ENCODE peak calls at places on chromosomes 5 and 9, in seven cellular contexts. H is sigmoid colon, P is H1, A is suprapubic skin, E is HepG2, S is SK-N-SH, Y is transverse colon. J is an unnamed sample. For H3K4me1, the result is how much of the 10 kb centered on the place peaks cover.

GRCh38 chr5:153613143-153613542 is 122.7 kb downstream of the GRIA1 start:
- DNase-seq in H (no peak), P (no peak), A (no peak), E (no peak), S (peak), Y (no peak), J (no peak)

GRCh38 chr9:94975480-94976452 is 249.3 kb downstream of the AOPEP start:
- DNase-seq in H (no peak), P (no peak), A (no peak), E (peak), S (no peak), Y (no peak), J (no peak)

GRCh38 chr9:34385561-34386230 is 9.0 kb upstream of the MYORG start:
- DNase-seq in H (no peak), P (no peak), A (no peak), E (no peak), S (no peak), Y (no peak), J (no peak)

GRCh38 chr9:126158591-126159519 is 167.8 kb upstream of the MVB12B start:
- DNase-seq in H (no peak), P (no peak), A (no peak), E (no peak), S (no peak), Y (no peak), J (no peak)

GRCh38 chr9:14652729-14653377 is 40.4 kb downstream of the ZDHHC21 start:
- DNase-seq in H (no peak), P (no peak), A (no peak), E (peak), S (peak), Y (no peak), J (no peak)

GRCh38 chr9:95189230-95190098 is 128.0 kb downstream of the FANCC start:
- DNase-seq in H (peak), P (no peak), A (no peak), E (peak), S (peak), Y (no peak), J (no peak)

GRCh38 chr9:136204086-136204805 is 682 bp downstream of the LHX3 start:
- DNase-seq in H (no peak), P (no peak), A (no peak), E (no peak), S (no peak), Y (no peak), J (no peak)

GRCh38 chr5:125286266-125286665 is 539.8 kb upstream of the ZNF608 start:
- DNase-seq in H (no peak), P (no peak), A (no peak), E (no peak), S (no peak), Y (no peak), J (no peak)

GRCh38 chr5:138438724-138439536 is at the start of gene REEP2:
- DNase-seq in H (no peak), P (peak), A (no peak), E (no peak), S (peak), Y (peak), J (no peak)

GRCh38 chr5:166948679-166949078 is 1342.8 kb upstream of the WWC1 start:
- DNase-seq in H (no peak), P (no peak), A (no peak), E (no peak), S (no peak), Y (no peak), J (no peak)

GRCh38 chr9:127121628-127122175 is 733 bp downstream of the ANGPTL2 start:
- DNase-seq in H (peak), P (peak), A (peak), E (no peak), S (peak), Y (no peak), J (no peak)

GRCh38 chr5:9440517-9440916 is 105.4 kb downstream of the SEMA5A start:
- DNase-seq in H (no peak), P (no peak), A (no peak), E (no peak), S (no peak), Y (no peak), J (no peak)

GRCh38 chr5:88957000-88957399 is 74.0 kb upstream of the MEF2C start:
- DNase-seq in H (no peak), P (no peak), A (no peak), E (no peak), S (no peak), Y (no peak), J (no peak)
- TF ChIP-seq EP300 in H (no peak), P (no peak), A (no peak), E (no peak), S (no peak), Y (no peak), J (no peak)

GRCh38 chr9:110994771-110995241 is 43.5 kb downstream of the LPAR1 start:
- DNase-seq in H (no peak), P (no peak), A (no peak), E (no peak), S (no peak), Y (no peak), J (no peak)

GRCh38 chr9:110999379-110999778 is 38.9 kb downstream of the LPAR1 start:
- DNase-seq in H (no peak), P (no peak), A (no peak), E (no peak), S (no peak), Y (no peak), J (no peak)

GRCh38 chr9:110997847-110998246 is 40.4 kb downstream of the LPAR1 start:
- DNase-seq in H (no peak), P (no peak), A (no peak), E (no peak), S (no peak), Y (no peak), J (no peak)

GRCh38 chr9:110995511-110996340 is 42.5 kb downstream of the LPAR1 start:
- DNase-seq in H (no peak), P (no peak), A (no peak), E (no peak), S (no peak), Y (no peak), J (no peak)

DNA sequence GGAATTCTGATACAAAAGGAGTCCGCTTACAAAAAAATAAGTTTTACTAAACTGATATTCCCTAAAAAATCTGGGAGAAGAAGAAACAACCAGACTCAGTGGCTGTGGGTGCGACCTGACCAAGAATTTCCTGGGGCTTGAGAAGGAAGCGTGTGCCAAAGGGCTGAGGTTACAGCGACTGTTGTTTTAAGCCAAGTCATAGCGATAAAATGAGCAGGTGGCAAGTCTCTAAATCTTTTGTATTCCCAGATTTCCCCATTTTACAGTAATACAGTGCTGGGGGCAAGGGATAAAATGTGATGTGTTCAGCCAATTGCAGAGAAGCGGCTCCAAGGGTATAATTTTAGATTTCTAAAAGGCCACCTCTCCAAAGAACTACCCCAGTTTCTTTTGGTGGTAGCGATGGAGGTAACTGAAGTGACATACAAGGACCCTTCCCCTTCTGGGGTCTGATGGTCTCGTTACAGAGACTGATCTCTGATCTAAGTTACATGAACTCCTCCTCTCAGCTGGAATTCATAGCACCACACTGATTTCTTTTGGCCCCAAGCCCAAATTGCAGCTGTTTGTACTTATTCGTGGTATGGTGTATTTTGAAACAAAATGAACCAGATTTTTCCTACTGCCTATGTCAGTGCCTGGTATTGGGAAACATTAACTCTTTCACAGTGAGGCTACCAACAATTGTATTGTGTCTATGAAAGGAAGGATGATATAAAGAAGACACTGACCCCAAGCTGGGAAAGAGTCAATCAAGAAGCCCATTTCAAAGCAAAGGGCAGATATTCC is 41.6 kb downstream of the LPAR1 start:
- DNase-seq in H (peak), P (no peak), A (peak), E (no peak), S (no peak), Y (peak), J (peak)
- H3K4me3 ChIP-seq in H (no peak), P (no peak), A (no peak), E (no peak), S (no peak), Y (no peak), J (no peak)

DNA sequence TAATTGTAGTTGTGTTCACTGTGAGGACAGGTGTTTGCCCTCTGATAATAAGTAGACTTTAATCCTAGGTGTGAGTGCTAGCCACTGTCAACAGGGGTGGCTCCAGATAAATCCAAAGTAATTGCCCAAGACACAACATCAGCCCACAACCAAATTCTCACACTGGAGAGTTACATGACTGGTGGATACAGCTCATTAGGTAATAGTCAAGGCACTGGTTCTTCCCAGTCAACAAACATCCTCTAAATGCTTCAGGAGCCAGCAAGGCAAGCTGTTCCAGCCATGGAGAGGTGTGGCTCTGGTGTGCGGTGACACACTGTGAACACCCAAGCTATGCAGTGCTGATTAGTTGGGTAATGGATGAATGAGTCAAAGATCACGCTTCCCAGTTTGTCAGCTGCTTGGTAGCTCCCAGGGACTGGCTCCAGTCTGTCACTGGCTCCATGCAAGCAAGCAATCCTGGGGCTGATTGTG is 62.9 kb downstream of the UGCG start:
- DNase-seq in H (no peak), P (no peak), A (peak), E (peak), S (no peak), Y (peak), J (no peak)
- H3K4me1 ChIP-seq in H (under half), P (under half), A (under half), E (under half), S (under half), Y (under half), J (under half)

GRCh38 chr5:77086611-77087483 is at the start of gene ZBED3:
- DNase-seq in H (peak), P (peak), A (peak), E (peak), S (peak), Y (peak), J (no peak)
- TF ChIP-seq EP300 in H (no peak), P (no peak), A (no peak), E (no peak), S (no peak), Y (no peak), J (peak)

DNA sequence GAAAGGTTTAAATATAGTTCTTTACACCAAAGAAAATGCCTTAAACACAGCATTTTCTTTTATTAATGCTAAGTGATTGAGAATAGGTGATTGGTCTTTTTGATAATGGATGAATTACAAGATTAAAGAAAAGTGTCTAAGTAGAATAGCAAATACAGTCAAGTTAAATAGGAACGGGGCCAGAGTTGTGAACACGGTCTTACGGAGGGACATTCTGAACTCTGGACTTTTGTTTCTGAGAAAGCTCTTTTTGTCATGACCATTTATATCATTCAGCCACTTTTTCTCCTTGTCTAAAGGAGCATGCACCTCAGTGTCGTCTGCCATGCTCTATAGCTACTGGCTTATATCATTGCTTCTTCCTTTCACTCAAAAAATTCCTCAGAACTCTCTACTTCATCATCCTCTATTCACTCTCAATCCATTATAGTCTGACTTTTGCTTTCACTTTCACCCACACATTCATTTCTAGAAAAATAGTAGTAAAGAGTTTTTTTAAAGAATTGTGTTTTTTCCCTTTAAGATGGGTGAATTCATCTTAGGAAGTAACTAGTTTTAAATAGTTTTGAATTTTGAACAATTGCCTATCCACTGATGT is 263.0 kb upstream of the FBXL7 start:
- DNase-seq in H (no peak), P (no peak), A (no peak), E (no peak), S (no peak), Y (no peak), J (no peak)
- H3K4me3 ChIP-seq in H (no peak), P (no peak), A (no peak), E (no peak), S (peak), Y (no peak), J (peak)

GRCh38 chr9:89449261-89449671 is 48.6 kb downstream of the SEMA4D start:
- DNase-seq in H (no peak), P (no peak), A (no peak), E (no peak), S (no peak), Y (no peak), J (no peak)

GRCh38 chr9:89446440-89447310 is 51.2 kb downstream of the SEMA4D start:
- DNase-seq in H (no peak), P (no peak), A (no peak), E (no peak), S (no peak), Y (no peak), J (no peak)

GRCh38 chr9:89448821-89449220 is 49.1 kb downstream of the SEMA4D start:
- DNase-seq in H (no peak), P (no peak), A (no peak), E (no peak), S (peak), Y (no peak), J (no peak)

GRCh38 chr9:89447416-89447815 is 50.5 kb downstream of the SEMA4D start:
- DNase-seq in H (no peak), P (no peak), A (no peak), E (no peak), S (no peak), Y (no peak), J (no peak)

GRCh38 chr9:89448381-89448780 is 49.5 kb downstream of the SEMA4D start:
- DNase-seq in H (no peak), P (no peak), A (no peak), E (no peak), S (no peak), Y (no peak), J (no peak)
- H3K4me1 ChIP-seq in H (under half), P (under half), A (under half), E (under half), S (under half), Y (under half), J (half or more)

GRCh38 chr9:131530546-131530929 is 525 bp downstream of the UCK1 start:
- DNase-seq in H (peak), P (peak), A (peak), E (peak), S (peak), Y (peak), J (no peak)
- TF ChIP-seq EP300 in H (no peak), P (no peak), A (no peak), E (no peak), S (no peak), Y (no peak), J (no peak)